ENCODE peak calls at places on chromosomes 6 and 20, in four cellular contexts. Z is CD8-positive, alpha-beta T cell; W is kidney; S is lower leg skin. L is an unnamed sample.

GRCh38 chr6:165825416-165825815 is 162.4 kb upstream of the PDE10A start:
- DNase-seq in Z (no peak), W (no peak), S (no peak), L (no peak)

GRCh38 chr6:16651871-16652270 is 109.4 kb downstream of the ATXN1 start:
- DNase-seq in S (no peak), W (no peak), Z (no peak), L (no peak)

GRCh38 chr20:46130534-46130933 is 12.4 kb downstream of the CD40 start:
- DNase-seq in Z (no peak), W (peak), S (no peak), L (no peak)

GRCh38 chr20:17421493-17421892 is 109.7 kb downstream of the BFSP1 start:
- DNase-seq in Z (no peak), W (no peak), S (no peak), L (no peak)

GRCh38 chr6:102717737-102718427 is 1324.4 kb downstream of the GRIK2 start:
- DNase-seq in S (no peak), W (no peak), Z (no peak), L (no peak)

GRCh38 chr20:32006841-32007786 is 3.1 kb upstream of the CCM2L start:
- DNase-seq in S (no peak), W (no peak), Z (no peak), L (no peak)

GRCh38 chr6:45605971-45606370 is 228.2 kb upstream of the SUPT3H start:
- DNase-seq in W (no peak), S (no peak), Z (no peak), L (no peak)

GRCh38 chr6:21918081-21918480 is 324.5 kb downstream of the SOX4 start:
- DNase-seq in S (no peak), Z (no peak), W (no peak), L (no peak)

GRCh38 chr6:108621117-108621516 is 60.4 kb downstream of the FOXO3 start:
- DNase-seq in S (no peak), Z (no peak), W (peak), L (peak)

GRCh38 chr6:170135821-170136471 is 154.9 kb downstream of the DLL1 start:
- DNase-seq in W (peak), S (peak), Z (no peak), L (peak)

GRCh38 chr6:4973972-4974885 is 29.6 kb downstream of the RPP40 start:
- DNase-seq in Z (no peak), W (no peak), S (peak), L (no peak)

GRCh38 chr6:87807423-87807978 is 105.5 kb upstream of the AKIRIN2 start:
- DNase-seq in W (no peak), Z (no peak), S (no peak), L (no peak)

GRCh38 chr6:74991573-74992332 is 214.1 kb downstream of the COL12A1 start:
- DNase-seq in Z (no peak), W (no peak), S (no peak), L (no peak)
- TF ChIP-seq CTCF in Z (no peak), W (no peak), S (no peak), L (no peak)

DNA sequence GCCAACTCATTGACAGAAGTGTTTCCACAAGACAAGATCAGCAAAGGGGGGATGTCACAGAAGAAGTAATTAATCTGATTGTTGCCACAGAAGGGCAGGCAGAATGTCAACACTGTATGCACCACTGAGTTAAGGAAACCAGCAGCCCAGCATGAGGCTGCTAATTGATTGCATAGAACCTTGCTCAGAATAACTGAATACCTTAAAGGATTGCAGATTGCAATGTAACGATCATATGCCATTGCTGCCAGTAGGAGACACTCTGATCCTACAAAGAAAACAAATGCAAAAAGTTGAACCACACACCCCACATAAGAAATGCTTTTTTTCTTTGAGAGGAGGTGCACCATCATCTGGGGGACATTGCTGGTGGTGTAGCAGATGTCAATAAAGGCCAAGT is 13.1 kb downstream of the OR5V1 start:
- DNase-seq in S (no peak), Z (no peak), W (no peak), L (no peak)
- TF ChIP-seq CTCF in S (no peak), Z (no peak), W (no peak), L (no peak)

DNA sequence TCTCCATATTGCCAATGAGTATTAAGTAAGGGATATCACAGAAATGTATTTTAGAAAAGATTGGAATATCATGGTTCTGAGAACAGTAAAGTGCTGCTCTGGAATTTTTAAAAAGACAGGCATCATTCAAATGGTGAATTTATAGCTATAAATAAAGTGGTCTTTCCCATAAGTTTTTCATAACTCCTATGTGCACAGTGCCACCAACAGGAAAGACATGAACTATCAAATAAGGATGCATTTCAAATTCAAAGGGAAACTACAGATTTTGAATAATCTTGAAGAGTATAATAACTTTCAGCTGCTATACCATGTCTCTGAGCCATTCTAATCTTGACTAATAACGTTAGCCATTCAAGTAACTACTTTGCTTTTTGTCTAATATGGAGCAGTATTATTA is 456.8 kb upstream of the GJE1 start:
- DNase-seq in W (no peak), S (no peak), Z (no peak), L (no peak)
- TF ChIP-seq CTCF in W (no peak), S (no peak), Z (no peak), L (no peak)

GRCh38 chr6:35945650-35946025 is 24.7 kb upstream of the SRPK1 start:
- DNase-seq in S (no peak), Z (no peak), W (no peak), L (no peak)

GRCh38 chr6:35954335-35954734 is 33.4 kb upstream of the SRPK1 start:
- DNase-seq in S (no peak), W (no peak), Z (no peak), L (no peak)

GRCh38 chr6:35943390-35943789 is 22.5 kb upstream of the SRPK1 start:
- DNase-seq in W (no peak), S (no peak), Z (no peak), L (no peak)

GRCh38 chr6:35948725-35949124 is 27.8 kb upstream of the SRPK1 start:
- DNase-seq in S (no peak), W (no peak), Z (no peak), L (no peak)
- TF ChIP-seq CTCF in S (no peak), W (no peak), Z (no peak), L (peak)

DNA sequence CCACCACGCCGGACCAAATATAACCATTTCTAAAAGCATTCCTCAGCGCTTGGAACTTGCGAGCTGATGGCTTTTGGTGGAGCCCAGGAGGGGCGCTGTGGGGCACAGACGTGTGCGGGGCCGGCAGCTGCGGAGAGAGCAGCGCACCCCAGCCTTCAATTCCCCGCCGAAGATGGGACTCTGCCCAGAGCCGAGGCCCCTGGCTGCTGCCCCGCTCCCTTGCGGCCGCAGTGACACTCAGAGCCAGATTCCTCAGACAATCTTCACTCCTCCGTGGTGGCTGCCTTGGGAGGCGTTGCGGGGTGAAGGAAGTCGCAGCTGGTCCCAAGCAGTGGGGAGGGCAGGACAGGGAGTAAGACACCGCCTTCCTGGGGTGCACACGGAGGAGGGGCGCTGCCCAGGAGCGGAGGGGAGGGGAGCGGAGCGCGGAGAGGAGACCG is 87.7 kb downstream of the TMEM242 start:
- DNase-seq in S (peak), Z (no peak), W (peak), L (no peak)
- TF ChIP-seq CTCF in S (peak), Z (peak), W (peak), L (peak)

GRCh38 chr20:37262516-37262915 is 902 bp upstream of the GHRH start:
- DNase-seq in Z (no peak), W (no peak), S (no peak), L (no peak)
- TF ChIP-seq CTCF in Z (no peak), W (no peak), S (no peak), L (no peak)

GRCh38 chr20:22308934-22309333 is 275.4 kb downstream of the FOXA2 start:
- DNase-seq in S (no peak), W (no peak), Z (no peak), L (no peak)
- TF ChIP-seq CTCF in S (no peak), W (no peak), Z (no peak), L (no peak)

GRCh38 chr6:7561153-7561964 is 19.9 kb downstream of the DSP start:
- DNase-seq in S (no peak), W (no peak), Z (no peak), L (no peak)
- TF ChIP-seq CTCF in S (no peak), W (no peak), Z (no peak), L (no peak)

GRCh38 chr20:37387519-37388269 is 41.8 kb downstream of the SRC start:
- DNase-seq in Z (no peak), W (peak), S (no peak), L (no peak)
- TF ChIP-seq CTCF in Z (no peak), W (no peak), S (no peak), L (no peak)

L was measured in CD14-positive monocyte.